ENCODE peak calls at places on chromosomes 1 and 21, in nine cellular contexts. One of them, this sample, is unnamed.

GRCh38 chr1:201649776-201650607 is 111.1 kb downstream of the NAV1 start:
- DNase-seq in amniotic stem cell: peak
- DNase-seq in NCI-H1436: peak
- DNase-seq in Panc1: no peak
- DNase-seq in body of pancreas: peak
- DNase-seq in stimulated activated CD4-positive, alpha-beta T cell treated with anti-CD3 and anti-CD28 coated beads, Interleukin-1b, Interleukin-23, amount 100 ng/mL, for 4 hours: no peak
- DNase-seq in fibroblast of the conjunctiva: peak
- DNase-seq in AG08396: peak
- DNase-seq in T-helper 9 cell: no peak
- DNase-seq in this sample: peak

GRCh38 chr1:207313131-207313530 is 8.3 kb upstream of the CD55 start:
- DNase-seq in amniotic stem cell: no peak
- DNase-seq in NCI-H1436: no peak
- DNase-seq in Panc1: no peak
- DNase-seq in body of pancreas: no peak
- DNase-seq in stimulated activated CD4-positive, alpha-beta T cell treated with anti-CD3 and anti-CD28 coated beads, Interleukin-1b, Interleukin-23, amount 100 ng/mL, for 4 hours: no peak
- DNase-seq in fibroblast of the conjunctiva: no peak
- DNase-seq in AG08396: no peak
- DNase-seq in T-helper 9 cell: no peak
- DNase-seq in this sample: no peak

GRCh38 chr1:160046494-160047115 is 14.8 kb upstream of the PIGM start:
- DNase-seq in amniotic stem cell: no peak
- DNase-seq in NCI-H1436: peak
- DNase-seq in Panc1: no peak
- DNase-seq in body of pancreas: peak
- DNase-seq in stimulated activated CD4-positive, alpha-beta T cell treated with anti-CD3 and anti-CD28 coated beads, Interleukin-1b, Interleukin-23, amount 100 ng/mL, for 4 hours: peak
- DNase-seq in fibroblast of the conjunctiva: peak
- DNase-seq in AG08396: peak
- DNase-seq in T-helper 9 cell: no peak
- DNase-seq in this sample: peak

GRCh38 chr1:12039141-12039525 is 19.8 kb downstream of the MIIP start:
- DNase-seq in amniotic stem cell: no peak
- DNase-seq in NCI-H1436: no peak
- DNase-seq in Panc1: no peak
- DNase-seq in body of pancreas: no peak
- DNase-seq in stimulated activated CD4-positive, alpha-beta T cell treated with anti-CD3 and anti-CD28 coated beads, Interleukin-1b, Interleukin-23, amount 100 ng/mL, for 4 hours: no peak
- DNase-seq in fibroblast of the conjunctiva: no peak
- DNase-seq in AG08396: no peak
- DNase-seq in T-helper 9 cell: no peak
- DNase-seq in this sample: no peak

GRCh38 chr1:52523376-52523775 is 29.5 kb downstream of the TUT4 start:
- DNase-seq in amniotic stem cell: no peak
- DNase-seq in NCI-H1436: no peak
- DNase-seq in Panc1: no peak
- DNase-seq in body of pancreas: no peak
- DNase-seq in stimulated activated CD4-positive, alpha-beta T cell treated with anti-CD3 and anti-CD28 coated beads, Interleukin-1b, Interleukin-23, amount 100 ng/mL, for 4 hours: no peak
- DNase-seq in fibroblast of the conjunctiva: no peak
- DNase-seq in AG08396: no peak
- DNase-seq in T-helper 9 cell: no peak
- DNase-seq in this sample: peak

GRCh38 chr1:230231739-230232075 is 164.7 kb downstream of the GALNT2 start:
- DNase-seq in amniotic stem cell: no peak
- DNase-seq in NCI-H1436: no peak
- DNase-seq in Panc1: no peak
- DNase-seq in body of pancreas: peak
- DNase-seq in stimulated activated CD4-positive, alpha-beta T cell treated with anti-CD3 and anti-CD28 coated beads, Interleukin-1b, Interleukin-23, amount 100 ng/mL, for 4 hours: no peak
- DNase-seq in fibroblast of the conjunctiva: peak
- DNase-seq in AG08396: peak
- DNase-seq in T-helper 9 cell: no peak
- DNase-seq in this sample: peak

GRCh38 chr1:21518774-21519455 is 9.7 kb downstream of the ALPL start:
- DNase-seq in amniotic stem cell: no peak
- DNase-seq in NCI-H1436: no peak
- DNase-seq in Panc1: no peak
- DNase-seq in body of pancreas: no peak
- DNase-seq in stimulated activated CD4-positive, alpha-beta T cell treated with anti-CD3 and anti-CD28 coated beads, Interleukin-1b, Interleukin-23, amount 100 ng/mL, for 4 hours: no peak
- DNase-seq in fibroblast of the conjunctiva: no peak
- DNase-seq in AG08396: no peak
- DNase-seq in T-helper 9 cell: no peak
- DNase-seq in this sample: no peak

GRCh38 chr1:160149235-160149634 is 2.2 kb upstream of the ATP1A4 start:
- DNase-seq in amniotic stem cell: no peak
- DNase-seq in NCI-H1436: no peak
- DNase-seq in Panc1: no peak
- DNase-seq in body of pancreas: no peak
- DNase-seq in stimulated activated CD4-positive, alpha-beta T cell treated with anti-CD3 and anti-CD28 coated beads, Interleukin-1b, Interleukin-23, amount 100 ng/mL, for 4 hours: no peak
- DNase-seq in fibroblast of the conjunctiva: no peak
- DNase-seq in AG08396: no peak
- DNase-seq in T-helper 9 cell: no peak
- DNase-seq in this sample: peak

GRCh38 chr1:98316286-98316685 is 345.2 kb upstream of the SNX7 start:
- DNase-seq in amniotic stem cell: peak
- DNase-seq in NCI-H1436: no peak
- DNase-seq in Panc1: no peak
- DNase-seq in body of pancreas: no peak
- DNase-seq in stimulated activated CD4-positive, alpha-beta T cell treated with anti-CD3 and anti-CD28 coated beads, Interleukin-1b, Interleukin-23, amount 100 ng/mL, for 4 hours: no peak
- DNase-seq in fibroblast of the conjunctiva: peak
- DNase-seq in AG08396: no peak
- DNase-seq in T-helper 9 cell: no peak
- DNase-seq in this sample: peak

GRCh38 chr1:19775317-19775716 is 24.4 kb downstream of the TMCO4 start:
- DNase-seq in amniotic stem cell: no peak
- DNase-seq in NCI-H1436: no peak
- DNase-seq in Panc1: no peak
- DNase-seq in body of pancreas: no peak
- DNase-seq in stimulated activated CD4-positive, alpha-beta T cell treated with anti-CD3 and anti-CD28 coated beads, Interleukin-1b, Interleukin-23, amount 100 ng/mL, for 4 hours: no peak
- DNase-seq in fibroblast of the conjunctiva: no peak
- DNase-seq in AG08396: no peak
- DNase-seq in T-helper 9 cell: no peak
- DNase-seq in this sample: peak

GRCh38 chr21:45403825-45404725 is 890 bp upstream of the COL18A1 start:
- DNase-seq in amniotic stem cell: no peak
- DNase-seq in NCI-H1436: no peak
- DNase-seq in Panc1: no peak
- DNase-seq in body of pancreas: peak
- DNase-seq in stimulated activated CD4-positive, alpha-beta T cell treated with anti-CD3 and anti-CD28 coated beads, Interleukin-1b, Interleukin-23, amount 100 ng/mL, for 4 hours: no peak
- DNase-seq in fibroblast of the conjunctiva: no peak
- DNase-seq in AG08396: no peak
- DNase-seq in T-helper 9 cell: no peak
- DNase-seq in this sample: peak

GRCh38 chr1:158077366-158078256 is 84.2 kb downstream of the KIRREL1 start:
- DNase-seq in amniotic stem cell: no peak
- DNase-seq in NCI-H1436: no peak
- DNase-seq in Panc1: no peak
- DNase-seq in body of pancreas: no peak
- DNase-seq in stimulated activated CD4-positive, alpha-beta T cell treated with anti-CD3 and anti-CD28 coated beads, Interleukin-1b, Interleukin-23, amount 100 ng/mL, for 4 hours: no peak
- DNase-seq in fibroblast of the conjunctiva: no peak
- DNase-seq in AG08396: no peak
- DNase-seq in T-helper 9 cell: no peak
- DNase-seq in this sample: no peak

GRCh38 chr1:27710574-27710973 is 15.2 kb upstream of the FAM76A start:
- DNase-seq in amniotic stem cell: no peak
- DNase-seq in NCI-H1436: no peak
- DNase-seq in Panc1: no peak
- DNase-seq in body of pancreas: no peak
- DNase-seq in stimulated activated CD4-positive, alpha-beta T cell treated with anti-CD3 and anti-CD28 coated beads, Interleukin-1b, Interleukin-23, amount 100 ng/mL, for 4 hours: no peak
- DNase-seq in fibroblast of the conjunctiva: no peak
- DNase-seq in AG08396: no peak
- DNase-seq in T-helper 9 cell: no peak
- DNase-seq in this sample: no peak

GRCh38 chr21:44654576-44654950 is at the start of gene KRTAP12-4:
- DNase-seq in amniotic stem cell: no peak
- DNase-seq in NCI-H1436: no peak
- DNase-seq in Panc1: no peak
- DNase-seq in body of pancreas: no peak
- DNase-seq in stimulated activated CD4-positive, alpha-beta T cell treated with anti-CD3 and anti-CD28 coated beads, Interleukin-1b, Interleukin-23, amount 100 ng/mL, for 4 hours: no peak
- DNase-seq in fibroblast of the conjunctiva: no peak
- DNase-seq in AG08396: no peak
- DNase-seq in T-helper 9 cell: no peak
- DNase-seq in this sample: no peak

GRCh38 chr1:212699839-212700596 is at the start of gene BATF3:
- DNase-seq in amniotic stem cell: no peak
- DNase-seq in NCI-H1436: peak
- DNase-seq in Panc1: no peak
- DNase-seq in body of pancreas: peak
- DNase-seq in stimulated activated CD4-positive, alpha-beta T cell treated with anti-CD3 and anti-CD28 coated beads, Interleukin-1b, Interleukin-23, amount 100 ng/mL, for 4 hours: peak
- DNase-seq in fibroblast of the conjunctiva: no peak
- DNase-seq in AG08396: peak
- DNase-seq in T-helper 9 cell: peak
- DNase-seq in this sample: peak

GRCh38 chr1:198123146-198123545 is 33.7 kb upstream of the NEK7 start:
- DNase-seq in amniotic stem cell: peak
- DNase-seq in NCI-H1436: no peak
- DNase-seq in Panc1: no peak
- DNase-seq in body of pancreas: no peak
- DNase-seq in stimulated activated CD4-positive, alpha-beta T cell treated with anti-CD3 and anti-CD28 coated beads, Interleukin-1b, Interleukin-23, amount 100 ng/mL, for 4 hours: no peak
- DNase-seq in fibroblast of the conjunctiva: peak
- DNase-seq in AG08396: peak
- DNase-seq in T-helper 9 cell: no peak
- DNase-seq in this sample: peak

GRCh38 chr21:15480160-15480559 is 249.6 kb upstream of the USP25 start:
- DNase-seq in amniotic stem cell: no peak
- DNase-seq in NCI-H1436: no peak
- DNase-seq in Panc1: no peak
- DNase-seq in body of pancreas: no peak
- DNase-seq in stimulated activated CD4-positive, alpha-beta T cell treated with anti-CD3 and anti-CD28 coated beads, Interleukin-1b, Interleukin-23, amount 100 ng/mL, for 4 hours: no peak
- DNase-seq in fibroblast of the conjunctiva: no peak
- DNase-seq in AG08396: no peak
- DNase-seq in T-helper 9 cell: no peak
- DNase-seq in this sample: no peak

GRCh38 chr21:26939532-26940181 is 27.2 kb downstream of the ADAMTS5 start:
- DNase-seq in amniotic stem cell: no peak
- DNase-seq in NCI-H1436: no peak
- DNase-seq in Panc1: no peak
- DNase-seq in body of pancreas: peak
- DNase-seq in stimulated activated CD4-positive, alpha-beta T cell treated with anti-CD3 and anti-CD28 coated beads, Interleukin-1b, Interleukin-23, amount 100 ng/mL, for 4 hours: no peak
- DNase-seq in fibroblast of the conjunctiva: peak
- DNase-seq in AG08396: no peak
- DNase-seq in T-helper 9 cell: no peak
- DNase-seq in this sample: peak

GRCh38 chr1:155251566-155251965 is 3.7 kb downstream of the ENTREP3 start:
- DNase-seq in amniotic stem cell: no peak
- DNase-seq in NCI-H1436: no peak
- DNase-seq in Panc1: no peak
- DNase-seq in body of pancreas: no peak
- DNase-seq in stimulated activated CD4-positive, alpha-beta T cell treated with anti-CD3 and anti-CD28 coated beads, Interleukin-1b, Interleukin-23, amount 100 ng/mL, for 4 hours: no peak
- DNase-seq in fibroblast of the conjunctiva: no peak
- DNase-seq in AG08396: no peak
- DNase-seq in T-helper 9 cell: no peak
- DNase-seq in this sample: no peak

GRCh38 chr1:207805841-207806421 is 54.1 kb downstream of the CD46 start:
- DNase-seq in amniotic stem cell: peak
- DNase-seq in NCI-H1436: no peak
- DNase-seq in Panc1: no peak
- DNase-seq in body of pancreas: peak
- DNase-seq in stimulated activated CD4-positive, alpha-beta T cell treated with anti-CD3 and anti-CD28 coated beads, Interleukin-1b, Interleukin-23, amount 100 ng/mL, for 4 hours: no peak
- DNase-seq in fibroblast of the conjunctiva: peak
- DNase-seq in AG08396: peak
- DNase-seq in T-helper 9 cell: no peak
- DNase-seq in this sample: peak

GRCh38 chr21:45225741-45226327 is 61.9 kb downstream of the POFUT2 start:
- DNase-seq in amniotic stem cell: no peak
- DNase-seq in NCI-H1436: no peak
- DNase-seq in Panc1: no peak
- DNase-seq in body of pancreas: no peak
- DNase-seq in stimulated activated CD4-positive, alpha-beta T cell treated with anti-CD3 and anti-CD28 coated beads, Interleukin-1b, Interleukin-23, amount 100 ng/mL, for 4 hours: no peak
- DNase-seq in fibroblast of the conjunctiva: no peak
- DNase-seq in AG08396: no peak
- DNase-seq in T-helper 9 cell: no peak
- DNase-seq in this sample: peak

GRCh38 chr1:67019600-67020136 is 34.3 kb downstream of the SLC35D1 start:
- DNase-seq in amniotic stem cell: peak
- DNase-seq in NCI-H1436: no peak
- DNase-seq in Panc1: no peak
- DNase-seq in body of pancreas: no peak
- DNase-seq in stimulated activated CD4-positive, alpha-beta T cell treated with anti-CD3 and anti-CD28 coated beads, Interleukin-1b, Interleukin-23, amount 100 ng/mL, for 4 hours: no peak
- DNase-seq in fibroblast of the conjunctiva: no peak
- DNase-seq in AG08396: peak
- DNase-seq in T-helper 9 cell: no peak
- DNase-seq in this sample: peak

This sample was measured in fibroblast of lung.